ENCODE peak calls at places on chromosomes 3 and 15, in nine cellular contexts. K is pons; R is tibial artery; I is HFF-Myc; F is neural crest cell; X is activated T-helper 1 cell treated with anti-CD3 and anti-CD28 coated beads, Interleukin-2, amount 50 U/mL, for 16 hours; D is neural progenitor cell; U is HS-27A; H is A549. Z is an unnamed sample.

GRCh38 chr15:25171111-25171811 is 216.5 kb downstream of the SNRPN start:
- DNase-seq in X (no peak), K (no peak), F (no peak), D (no peak), H (no peak), U (no peak), R (peak), I (no peak), Z (no peak)

GRCh38 chr3:170809021-170809974 is 60.7 kb downstream of the RPL22L1 start:
- DNase-seq in H (peak), K (peak), U (peak), R (no peak), F (peak), X (no peak), I (peak), D (peak), Z (no peak)

GRCh38 chr15:74381190-74381453 is 13.7 kb upstream of the CYP11A1 start:
- DNase-seq in R (no peak), H (no peak), X (no peak), D (no peak), F (no peak), U (no peak), I (no peak), K (no peak), Z (no peak)

GRCh38 chr3:66041116-66041515 is 2.4 kb upstream of the MAGI1 start:
- DNase-seq in H (no peak), X (no peak), U (no peak), R (no peak), K (no peak), D (no peak), I (no peak), F (no peak), Z (no peak)

GRCh38 chr3:177811835-177812234 is 614.6 kb upstream of the TBL1XR1 start:
- DNase-seq in H (no peak), R (no peak), D (no peak), X (no peak), F (no peak), U (no peak), K (no peak), I (no peak), Z (no peak)

GRCh38 chr3:181610083-181610972 is 101.4 kb upstream of the SOX2 start:
- DNase-seq in R (no peak), F (no peak), I (no peak), X (no peak), U (no peak), K (peak), H (no peak), D (peak), Z (no peak)

GRCh38 chr3:130820976-130821375 is 72.9 kb upstream of the ATP2C1 start:
- DNase-seq in X (no peak), I (peak), F (no peak), U (peak), K (no peak), D (no peak), H (peak), R (no peak), Z (no peak)

GRCh38 chr15:83310521-83311456 is 26.3 kb upstream of the BNC1 start:
- DNase-seq in U (no peak), X (no peak), I (no peak), R (no peak), D (no peak), K (no peak), H (no peak), F (no peak), Z (no peak)

GRCh38 chr3:147383617-147384016 is 22.7 kb downstream of the ZIC4 start:
- DNase-seq in X (no peak), F (no peak), I (no peak), K (no peak), U (no peak), H (no peak), D (peak), R (no peak), Z (no peak)

GRCh38 chr15:82047493-82048446 is 2.0 kb upstream of the MEX3B start:
- DNase-seq in U (no peak), K (peak), H (no peak), X (no peak), D (peak), F (no peak), I (no peak), R (peak), Z (no peak)

GRCh38 chr3:19816631-19817030 is 117.4 kb downstream of the EFHB start:
- DNase-seq in X (no peak), F (no peak), R (no peak), K (no peak), U (no peak), I (no peak), D (no peak), H (no peak), Z (no peak)

GRCh38 chr3:71854096-71854495 is 69.1 kb upstream of the PROK2 start:
- DNase-seq in X (no peak), R (no peak), H (no peak), I (no peak), F (no peak), D (no peak), K (no peak), U (no peak), Z (no peak)

GRCh38 chr3:24734019-24734418 is 239.4 kb upstream of the THRB start:
- DNase-seq in R (no peak), K (no peak), F (no peak), X (no peak), H (no peak), U (no peak), I (no peak), D (no peak), Z (no peak)

GRCh38 chr3:116188231-116188785 is 257.0 kb downstream of the LSAMP start:
- DNase-seq in H (no peak), U (no peak), R (no peak), I (no peak), F (no peak), D (no peak), K (no peak), X (no peak), Z (no peak)

GRCh38 chr3:44924102-44925084 is 50.0 kb downstream of the TGM4 start:
- DNase-seq in U (no peak), X (no peak), I (no peak), K (no peak), H (no peak), R (no peak), D (no peak), F (no peak), Z (no peak)

GRCh38 chr3:36965440-36965839 is 20.6 kb upstream of the TRANK1 start:
- DNase-seq in K (no peak), U (no peak), D (no peak), R (no peak), X (no peak), H (no peak), F (no peak), I (no peak), Z (no peak)

GRCh38 chr3:147614210-147614609 is 205.0 kb downstream of the ZIC1 start:
- DNase-seq in K (no peak), U (no peak), X (no peak), I (no peak), H (no peak), D (no peak), F (no peak), R (no peak), Z (no peak)

GRCh38 chr15:85905626-85906025 is 110.9 kb upstream of the KLHL25 start:
- DNase-seq in R (no peak), D (no peak), K (no peak), X (no peak), I (no peak), U (no peak), F (no peak), H (no peak), Z (no peak)

GRCh38 chr15:20280933-20281463 is 260.6 kb downstream of the GOLGA6L6 start:
- DNase-seq in D (no peak), R (no peak), F (no peak), X (no peak), I (no peak), U (no peak), K (no peak), H (no peak), Z (peak)

GRCh38 chr3:156750874-156751245 is 75.3 kb upstream of the LEKR1 start:
- DNase-seq in F (no peak), U (no peak), D (peak), I (no peak), H (no peak), K (no peak), X (no peak), R (no peak), Z (no peak)

GRCh38 chr3:69329897-69330296 is 56.0 kb downstream of the FRMD4B start:
- DNase-seq in F (no peak), H (no peak), R (no peak), I (no peak), X (no peak), D (no peak), K (no peak), U (peak), Z (no peak)

GRCh38 chr3:182925330-182925943 is 54.9 kb downstream of the DCUN1D1 start:
- DNase-seq in R (no peak), X (no peak), F (no peak), U (no peak), D (no peak), K (no peak), H (no peak), I (no peak), Z (no peak)